ENCODE peak calls at places on chromosomes 3 and 15, in seven cellular contexts. B is activated T-cell treated with anti-CD3 and anti-CD28 coated beads, Interleukin-2, amount 50 U/mL, for 4 hours; U is EH; Q is pancreas; S is mesothelial cell of epicardium; M is ascending aorta; J is natural killer cell. H is an unnamed sample.

GRCh38 chr3:42701371-42702065 is 1.1 kb downstream of the HHATL start:
- DNase-seq in M (no peak), J (peak), S (peak), B (peak), U (peak), Q (peak), H (no peak)

GRCh38 chr15:41894791-41895463 is 1.1 kb upstream of the SPTBN5 start:
- DNase-seq in J (peak), U (peak), S (no peak), B (peak), Q (peak), M (peak), H (no peak)

GRCh38 chr3:99938270-99938955 is 120.8 kb downstream of the CMSS1 start:
- DNase-seq in S (no peak), B (no peak), U (peak), Q (no peak), J (no peak), M (no peak), H (no peak)

GRCh38 chr3:150327678-150328667 is 80.1 kb upstream of the TSC22D2 start:
- DNase-seq in U (no peak), M (no peak), J (no peak), Q (no peak), S (no peak), B (no peak), H (no peak)

GRCh38 chr3:127722928-127723603 is 50.3 kb downstream of the ABTB1 start:
- DNase-seq in M (no peak), U (no peak), Q (no peak), B (no peak), J (no peak), S (no peak), H (no peak)

GRCh38 chr3:133040696-133041523 is 2.7 kb downstream of the TMEM108 start:
- DNase-seq in U (peak), B (no peak), J (no peak), Q (peak), S (peak), M (no peak), H (peak)

GRCh38 chr15:52331490-52332240 is 36.1 kb upstream of the MYO5C start:
- DNase-seq in J (no peak), S (no peak), Q (peak), B (peak), M (no peak), U (peak), H (no peak)

GRCh38 chr3:38579146-38579545 is 70.3 kb downstream of the SCN5A start:
- DNase-seq in U (peak), M (no peak), Q (peak), S (peak), J (peak), B (no peak), H (no peak)

GRCh38 chr15:74865316-74865715 is 7.8 kb downstream of the SCAMP2 start:
- DNase-seq in B (no peak), U (no peak), S (no peak), Q (no peak), J (no peak), M (no peak), H (no peak)

GRCh38 chr3:119637679-119638525 is 22.5 kb downstream of the POPDC2 start:
- DNase-seq in M (no peak), S (no peak), Q (no peak), J (no peak), U (peak), B (no peak), H (no peak)

GRCh38 chr3:12753275-12754028 is 5.6 kb downstream of the TMEM40 start:
- DNase-seq in B (no peak), U (no peak), M (no peak), J (no peak), Q (no peak), S (no peak), H (no peak)

GRCh38 chr3:16130066-16130465 is 44.4 kb upstream of the GALNT15 start:
- DNase-seq in J (no peak), S (no peak), U (peak), M (no peak), B (no peak), Q (no peak), H (no peak)

GRCh38 chr15:82952156-82953081 is at the start of gene HOMER2:
- DNase-seq in B (no peak), U (peak), J (no peak), S (peak), M (no peak), Q (peak), H (peak)

GRCh38 chr3:60079076-60079475 is 1029.3 kb upstream of the CFAP20DC start:
- DNase-seq in S (no peak), J (no peak), Q (no peak), U (no peak), B (peak), M (no peak), H (no peak)